ENCODE peak calls at places on chromosomes 16 and 17, in seven cellular contexts. U is fibroblast of the conjunctiva; Z is HT1080; X is stimulated activated CD4-positive, alpha-beta T cell treated with anti-CD3 and anti-CD28 coated beads, Interleukin-2, amount 100 ng/mL, for 24 hours; B is AG09309; H is thoracic aorta; A is activated effector memory CD4-positive, alpha-beta T cell treated with anti-CD3 and anti-CD28 coated beads, Interleukin-2, amount 50 U/mL, for 16 hours. T is an unnamed sample.

GRCh38 chr17:3505008-3505407 is 29.2 kb downstream of the ASPA start:
- DNase-seq in X (no peak), B (no peak), Z (no peak), U (no peak), H (no peak), A (no peak), T (no peak)

GRCh38 chr17:43014946-43015519 is 7.2 kb downstream of the VAT1 start:
- DNase-seq in A (no peak), Z (no peak), X (no peak), H (no peak), B (no peak), U (no peak), T (no peak)

GRCh38 chr17:62824290-62825135 is 16.4 kb upstream of the MARCHF10 start:
- DNase-seq in A (no peak), U (peak; percentile 71), Z (peak; percentile 98), H (no peak), B (peak; percentile 85), X (no peak), T (peak; percentile 49)

GRCh38 chr17:7046127-7046724 is 2.3 kb upstream of the SLC16A11 start:
- DNase-seq in U (no peak), X (peak; percentile 44), H (no peak), A (peak; percentile 82), B (no peak), Z (peak; percentile 18), T (peak; percentile 54)

GRCh38 chr16:57513371-57514102 is 22.8 kb downstream of the CCDC102A start:
- DNase-seq in B (no peak), Z (no peak), H (no peak), A (no peak), X (no peak), U (no peak), T (no peak)

GRCh38 chr17:11981862-11982261 is 15.4 kb downstream of the ZNF18 start:
- DNase-seq in U (no peak), H (no peak), X (no peak), A (no peak), Z (no peak), B (no peak), T (no peak)

GRCh38 chr17:68704897-68705296 is 103.7 kb upstream of the FAM20A start:
- DNase-seq in H (no peak), B (peak; percentile 86), Z (no peak), A (no peak), X (no peak), U (peak; percentile 88), T (no peak)

GRCh38 chr17:4789951-4790704 is 1.4 kb downstream of the GLTPD2 start:
- DNase-seq in Z (peak; percentile 90), A (peak; percentile 93), B (peak; percentile 55), H (peak; percentile 57), U (peak; percentile 74), X (peak; percentile 80), T (peak; percentile 69)

GRCh38 chr17:14304876-14305636 is 4.2 kb downstream of the HS3ST3B1 start:
- DNase-seq in Z (peak; percentile 40), B (no peak), H (no peak), U (no peak), X (no peak), A (no peak), T (peak; percentile 62)

GRCh38 chr17:41758601-41759000 is 24.2 kb upstream of the HAP1 start:
- DNase-seq in H (no peak), B (no peak), U (no peak), A (no peak), Z (no peak), X (no peak), T (no peak)

GRCh38 chr16:73047221-73047535 is 750 bp downstream of the ZFHX3 start:
- DNase-seq in H (no peak), B (peak; percentile 71), X (no peak), Z (no peak), A (no peak), U (no peak), T (no peak)

GRCh38 chr17:47254403-47254943 is 846 bp downstream of the ITGB3 start:
- DNase-seq in Z (no peak), H (no peak), U (no peak), B (no peak), A (no peak), X (no peak), T (no peak)

GRCh38 chr17:57215317-57215716 is 41.0 kb upstream of the MSI2 start:
- DNase-seq in B (no peak), X (no peak), U (peak; percentile 39), H (no peak), A (no peak), Z (peak; percentile 49), T (no peak)

GRCh38 chr16:8797364-8798173 is at the start of the genes PMM2 and TMEM186:
- DNase-seq in H (peak; percentile 83), Z (peak; percentile 96), X (peak; percentile 95), U (peak; percentile 92), A (peak; percentile 99), B (peak; percentile 77), T (peak; percentile 99)

GRCh38 chr17:78276499-78276898 is 45.1 kb downstream of the TMEM235 start:
- DNase-seq in B (no peak), U (no peak), A (no peak), Z (no peak), X (no peak), H (no peak), T (no peak)

GRCh38 chr16:86942469-86943175 is 364.3 kb downstream of the FOXL1 start:
- DNase-seq in B (peak; percentile 82), X (no peak), A (no peak), H (no peak), U (peak; percentile 31), Z (no peak), T (no peak)

GRCh38 chr17:39679521-39680192 is 8.2 kb downstream of the PGAP3 start:
- DNase-seq in A (peak; percentile 72), B (no peak), U (no peak), H (no peak), X (peak; percentile 33), Z (no peak), T (no peak)

GRCh38 chr17:54891176-54891821 is 9.4 kb upstream of the TOM1L1 start:
- DNase-seq in Z (peak; percentile 63), B (peak; percentile 23), A (no peak), H (no peak), X (no peak), U (peak; percentile 51), T (peak; percentile 61)

GRCh38 chr17:36511216-36511615 is 23.5 kb downstream of the MYO19 start:
- DNase-seq in X (no peak), Z (no peak), B (no peak), A (no peak), U (no peak), H (no peak), T (no peak)

GRCh38 chr17:80780381-80781187 is 211.1 kb upstream of the CHMP6 start:
- DNase-seq in U (no peak), A (peak; percentile 78), Z (no peak), B (no peak), H (no peak), X (no peak), T (no peak)

GRCh38 chr16:69600202-69600601 is 34.4 kb downstream of the NFAT5 start:
- DNase-seq in U (no peak), Z (no peak), X (no peak), H (no peak), A (no peak), B (no peak), T (no peak)

GRCh38 chr16:58516768-58517107 is 1.4 kb downstream of the SETD6 start:
- DNase-seq in H (no peak), Z (no peak), A (no peak), X (no peak), U (no peak), B (no peak), T (no peak)

GRCh38 chr16:57945740-57946138 is 25.2 kb downstream of the CNGB1 start:
- DNase-seq in X (no peak), Z (no peak), B (no peak), A (no peak), U (no peak), H (no peak), T (peak; percentile 23)

GRCh38 chr17:32819035-32819434 is 57.9 kb downstream of the MYO1D start:
- DNase-seq in A (no peak), B (peak; percentile 44), X (no peak), U (no peak), H (no peak), Z (no peak), T (no peak)

GRCh38 chr16:73365010-73365409 is 317.1 kb upstream of the ZFHX3 start:
- DNase-seq in Z (no peak), A (no peak), X (no peak), U (no peak), H (no peak), B (no peak), T (no peak)

GRCh38 chr17:31582151-31582907 is 190.9 kb downstream of the RAB11FIP4 start:
- DNase-seq in H (no peak), X (no peak), Z (peak; percentile 40), U (no peak), B (no peak), A (no peak), T (no peak)

GRCh38 chr16:67403976-67404555 is 10.8 kb upstream of the TPPP3 start:
- DNase-seq in U (no peak), X (no peak), H (no peak), B (no peak), A (no peak), Z (no peak), T (no peak)

GRCh38 chr17:75684249-75684648 is 17.1 kb downstream of the SAP30BP start:
- DNase-seq in U (no peak), A (no peak), Z (peak; percentile 60), X (no peak), H (no peak), B (no peak), T (no peak)

GRCh38 chr16:89222931-89223330 is 5.4 kb downstream of the ZNF778 start:
- DNase-seq in A (no peak), B (no peak), Z (no peak), U (no peak), H (no peak), X (no peak), T (no peak)

GRCh38 chr17:80646328-80646727 is 101.7 kb downstream of the RPTOR start:
- DNase-seq in U (no peak), H (no peak), A (no peak), X (no peak), Z (no peak), B (no peak), T (no peak)

GRCh38 chr17:1959871-1960569 is 65.1 kb downstream of the RTN4RL1 start:
- DNase-seq in A (no peak), U (no peak), H (no peak), X (no peak), Z (no peak), B (no peak), T (no peak)

T was measured in HepG2.